ENCODE peak calls at places on chromosomes 6 and 20, in four cellular contexts. X is astrocyte, K is A549, M is ovary. Z is an unnamed sample.
A peak's percentile ranks its signal among the peaks of the same experiment; 100 is the strongest.

GRCh38 chr20:3820048-3820900 is at the start of gene AP5S1:
- DNase-seq in M (peak; percentile 98), K (peak; percentile 99), X (peak; percentile 92), Z (peak; percentile 97)

GRCh38 chr6:170036916-170037315 is 254.0 kb downstream of the DLL1 start:
- DNase-seq in X (no peak), M (no peak), K (no peak), Z (no peak)

GRCh38 chr6:29791162-29791561 is 36.5 kb upstream of the HLA-G start:
- DNase-seq in X (no peak), M (no peak), K (no peak), Z (no peak)

GRCh38 chr6:36035240-36035639 is 7.6 kb downstream of the MAPK14 start:
- DNase-seq in K (no peak), X (peak; percentile 23), M (no peak), Z (no peak)

GRCh38 chr20:63420359-63421093 is 51.9 kb downstream of the KCNQ2 start:
- DNase-seq in M (no peak), X (no peak), K (no peak), Z (no peak)

GRCh38 chr6:129853996-129854711 is 7.0 kb downstream of the TMEM244 start:
- DNase-seq in X (peak; percentile 80), K (no peak), M (no peak), Z (no peak)

GRCh38 chr20:23260181-23260840 is 90.3 kb upstream of the NXT1 start:
- DNase-seq in X (no peak), K (no peak), M (no peak), Z (no peak)

GRCh38 chr6:128437685-128438084 is 82.7 kb downstream of the PTPRK start:
- DNase-seq in X (no peak), K (no peak), M (no peak), Z (no peak)

GRCh38 chr6:27772261-27773001 is 139.8 kb downstream of the OR2B2 start:
- DNase-seq in X (peak; percentile 75), M (peak; percentile 91), K (peak; percentile 88), Z (peak; percentile 93)

GRCh38 chr6:130740308-130740707 is 86.9 kb upstream of the SMLR1 start:
- DNase-seq in K (no peak), X (no peak), M (no peak), Z (no peak)

GRCh38 chr20:8361008-8361652 is 229.1 kb downstream of the PLCB1 start:
- DNase-seq in K (peak; percentile 7), M (no peak), X (peak; percentile 67), Z (peak; percentile 49)

GRCh38 chr6:88013015-88013414 is 34.6 kb upstream of the SPACA1 start:
- DNase-seq in M (peak; percentile 41), K (no peak), X (no peak), Z (peak; percentile 11)

GRCh38 chr6:7737867-7738266 is 12.0 kb downstream of the BMP6 start:
- DNase-seq in X (no peak), K (no peak), M (no peak), Z (no peak)

GRCh38 chr6:153001767-153002612 is 519 bp downstream of the MTRF1L start:
- DNase-seq in M (no peak), X (no peak), K (no peak), Z (peak; percentile 39)

GRCh38 chr6:157056275-157056674 is 267.0 kb downstream of the TMEM242 start:
- DNase-seq in M (no peak), X (no peak), K (no peak), Z (peak; percentile 79)

GRCh38 chr6:136566007-136566487 is 15.8 kb upstream of the MAP7 start:
- DNase-seq in X (no peak), K (no peak), M (no peak), Z (no peak)

GRCh38 chr20:24914388-24915241 is 34.5 kb upstream of the CST7 start:
- DNase-seq in M (no peak), X (no peak), K (no peak), Z (no peak)

GRCh38 chr6:28738396-28738765 is 185.4 kb downstream of the TRIM27 start:
- DNase-seq in X (no peak), K (no peak), M (no peak), Z (no peak)

GRCh38 chr6:159969204-159969912 is 476 bp downstream of the IGF2R start:
- DNase-seq in X (no peak), K (no peak), M (peak; percentile 73), Z (peak; percentile 42)

GRCh38 chr6:151675746-151676459 is 131.6 kb upstream of the ESR1 start:
- DNase-seq in X (no peak), M (no peak), K (peak; percentile 56), Z (peak; percentile 64)

GRCh38 chr6:21601932-21602390 is 8.4 kb downstream of the SOX4 start:
- DNase-seq in K (no peak), M (no peak), X (no peak), Z (no peak)

GRCh38 chr6:152380993-152381898 is 255.9 kb downstream of the SYNE1 start:
- DNase-seq in X (peak; percentile 97), M (peak; percentile 82), K (peak; percentile 89), Z (no peak)

GRCh38 chr20:32019156-32019510 is 8.9 kb downstream of the CCM2L start:
- DNase-seq in X (no peak), K (peak; percentile 27), M (no peak), Z (no peak)

GRCh38 chr6:127288705-127289104 is 22.0 kb downstream of the RNF146 start:
- DNase-seq in M (no peak), K (no peak), X (no peak), Z (no peak)

GRCh38 chr20:10249048-10249770 is 30.6 kb downstream of the SNAP25 start:
- DNase-seq in K (peak; percentile 94), X (peak; percentile 23), M (no peak), Z (no peak)

GRCh38 chr20:7540923-7541322 is 399.3 kb downstream of the HAO1 start:
- DNase-seq in K (no peak), M (no peak), X (no peak), Z (no peak)

GRCh38 chr6:100775667-100776066 is 105.5 kb downstream of the ASCC3 start:
- DNase-seq in M (no peak), K (no peak), X (no peak), Z (no peak)

GRCh38 chr6:41705996-41706835 is 29.2 kb downstream of the TFEB start:
- DNase-seq in M (peak; percentile 53), X (peak; percentile 61), K (peak; percentile 69), Z (peak; percentile 92)

GRCh38 chr6:5749666-5750215 is 257.0 kb downstream of the NRN1 start:
- DNase-seq in X (no peak), M (no peak), K (no peak), Z (no peak)

GRCh38 chr20:44642203-44643153 is 9.0 kb downstream of the ADA start:
- DNase-seq in K (peak; percentile 85), X (peak; percentile 89), M (peak; percentile 66), Z (peak; percentile 52)

GRCh38 chr20:5741089-5741488 is 9.1 kb upstream of the SHLD1 start:
- DNase-seq in X (peak; percentile 65), M (no peak), K (peak; percentile 37), Z (no peak)

GRCh38 chr6:139431602-139431956 is 57.1 kb upstream of the CITED2 start:
- DNase-seq in X (no peak), M (no peak), K (no peak), Z (no peak)

GRCh38 chr6:23218751-23219150 is 649.4 kb downstream of the HDGFL1 start:
- DNase-seq in X (no peak), M (no peak), K (no peak), Z (no peak)

GRCh38 chr6:139730340-139730974 is 356.0 kb upstream of the CITED2 start:
- DNase-seq in K (no peak), X (no peak), M (no peak), Z (no peak)

GRCh38 chr6:28907394-28907793 is 16.4 kb downstream of the TRIM27 start:
- DNase-seq in K (no peak), X (peak; percentile 96), M (no peak), Z (no peak)

GRCh38 chr6:25423358-25423757 is 144.2 kb downstream of the CARMIL1 start:
- DNase-seq in M (no peak), X (no peak), K (no peak), Z (no peak)

GRCh38 chr20:5118220-5119142 is 1.3 kb downstream of the PCNA start:
- DNase-seq in K (peak; percentile 37), X (no peak), M (no peak), Z (peak; percentile 17)

GRCh38 chr6:102494808-102495207 is 1101.3 kb downstream of the GRIK2 start:
- DNase-seq in M (no peak), K (no peak), X (no peak), Z (no peak)

GRCh38 chr20:53918949-53919361 is 151.4 kb downstream of the BCAS1 start:
- DNase-seq in M (no peak), X (no peak), K (no peak), Z (no peak)

GRCh38 chr6:27650620-27651370 is 177.9 kb upstream of the ZNF184 start:
- DNase-seq in X (peak; percentile 69), M (no peak), K (peak; percentile 88), Z (peak; percentile 85)

DNA sequence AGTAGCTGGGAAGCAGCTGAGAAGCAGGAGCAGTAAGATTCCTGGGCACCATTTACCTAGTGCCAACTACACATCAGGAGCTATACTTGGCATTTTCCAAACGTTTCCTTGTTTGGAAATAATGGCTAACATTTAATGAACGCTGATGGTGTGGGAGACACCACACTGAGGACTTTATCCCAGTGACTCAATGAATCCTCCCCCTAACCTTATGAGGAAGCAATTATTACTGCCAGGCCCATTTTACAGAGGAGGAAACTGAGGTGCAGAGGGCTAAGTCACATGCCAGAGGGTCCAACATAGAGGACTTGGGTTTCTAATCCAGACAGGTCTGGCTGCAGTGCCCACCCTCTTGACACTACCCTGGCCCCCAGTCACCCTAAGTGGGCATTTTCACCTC is 6.1 kb downstream of the PTGIS start:
- DNase-seq in M (no peak), X (no peak), K (no peak), Z (no peak)
- TF ChIP-seq CTCF in M (no peak), X (no peak), K (no peak), Z (no peak)

DNA sequence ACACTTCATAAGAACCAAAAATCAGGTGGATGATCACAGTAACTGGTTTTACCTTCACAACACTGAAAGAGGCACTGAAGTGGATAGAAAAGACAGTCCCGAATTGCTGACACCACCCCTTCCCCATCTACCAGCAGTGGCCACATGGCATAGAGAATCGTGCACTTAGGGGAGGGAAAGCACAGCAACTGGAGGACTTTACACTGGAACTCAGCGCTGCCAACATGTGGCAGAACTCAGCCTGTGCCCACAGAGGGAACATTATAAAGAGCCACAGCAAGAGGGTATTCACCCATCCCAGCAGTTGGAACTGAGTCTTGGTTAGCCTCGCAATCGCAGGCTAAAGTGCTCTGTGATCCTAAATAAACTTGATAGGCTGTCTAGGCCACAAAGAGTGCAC is 6.5 kb upstream of the KIAA1586 start:
- DNase-seq in X (no peak), M (no peak), K (peak; percentile 35), Z (peak; percentile 18)
- TF ChIP-seq CTCF in X (no peak), M (no peak), K (no peak), Z (no peak)

GRCh38 chr20:21288587-21289370 is 14.4 kb upstream of the XRN2 start:
- DNase-seq in M (no peak), K (no peak), X (no peak), Z (no peak)
- TF ChIP-seq CTCF in M (no peak), K (no peak), X (no peak), Z (no peak)

GRCh38 chr6:31113861-31114539 is 600 bp upstream of the PSORS1C1 start:
- DNase-seq in K (no peak), M (no peak), X (peak; percentile 38), Z (no peak)

GRCh38 chr6:31115941-31116560 is 1.5 kb downstream of the PSORS1C1 start:
- DNase-seq in K (no peak), M (no peak), X (no peak), Z (no peak)

GRCh38 chr6:31114540-31114876 is at the start of gene PSORS1C1:
- DNase-seq in X (peak; percentile 95), K (peak; percentile 81), M (peak; percentile 86), Z (no peak)

GRCh38 chr6:31116661-31117385 is 2.2 kb downstream of the PSORS1C1 start:
- DNase-seq in K (no peak), M (no peak), X (no peak), Z (no peak)

GRCh38 chr6:31114970-31115849 is 610 bp downstream of the PSORS1C1 start:
- DNase-seq in K (peak; percentile 79), M (no peak), X (peak; percentile 36), Z (no peak)
- TF ChIP-seq CTCF in K (peak; percentile 46), M (no peak), X (peak; percentile 21), Z (no peak)

Z was measured in activated CD8-positive, alpha-beta T cell treated with anti-CD3 and anti-CD28 coated beads for 36 hours.